ENCODE peak calls at places on chromosomes 16 and 17, in eight cellular contexts. Y is NCI-H748 treated with DMSO at 0.1 percent for 48 hours, P is GOT3, G is NCI-H1436 treated with DMSO at 0.1 percent for 48 hours, J is NCI-H774, V is mucosa of descending colon, U is pons, X is NCI-H1092. F is an unnamed sample.

GRCh38 chr17:2406271-2406902 is 5.5 kb upstream of the MNT start:
- DNase-seq in Y (no peak), P (no peak), G (no peak), J (no peak), V (peak), U (no peak), X (no peak), F (no peak)

GRCh38 chr16:31077592-31078199 is 3.5 kb downstream of the ZNF646 start:
- DNase-seq in Y (no peak), P (no peak), G (no peak), J (no peak), V (no peak), U (no peak), X (no peak), F (no peak)

GRCh38 chr17:75625813-75626486 is 7.3 kb upstream of the SMIM5 start:
- DNase-seq in Y (no peak), P (no peak), G (no peak), J (no peak), V (no peak), U (no peak), X (peak), F (no peak)

GRCh38 chr17:55561973-55562495 is 50.8 kb upstream of the SMIM36 start:
- DNase-seq in Y (no peak), P (no peak), G (no peak), J (no peak), V (no peak), U (no peak), X (no peak), F (no peak)

GRCh38 chr17:80105762-80106161 is 4.4 kb downstream of the GAA start:
- DNase-seq in Y (no peak), P (no peak), G (no peak), J (peak), V (peak), U (no peak), X (peak), F (no peak)

GRCh38 chr17:72618018-72618509 is 474.4 kb downstream of the SLC39A11 start:
- DNase-seq in Y (peak), P (no peak), G (no peak), J (no peak), V (peak), U (peak), X (no peak), F (peak)

GRCh38 chr17:29595943-29596774 is 3.2 kb downstream of the ANKRD13B start:
- DNase-seq in Y (no peak), P (no peak), G (no peak), J (no peak), V (no peak), U (no peak), X (no peak), F (no peak)

GRCh38 chr16:1688807-1689560 is 10.9 kb downstream of the JPT2 start:
- DNase-seq in Y (no peak), P (no peak), G (no peak), J (no peak), V (no peak), U (no peak), X (no peak), F (no peak)

GRCh38 chr17:2691069-2691871 is 20.3 kb downstream of the CLUH start:
- DNase-seq in Y (no peak), P (no peak), G (no peak), J (no peak), V (no peak), U (no peak), X (no peak), F (no peak)

GRCh38 chr17:38606646-38607611 is 1.2 kb upstream of the SRCIN1 start:
- DNase-seq in Y (no peak), P (no peak), G (no peak), J (no peak), V (peak), U (peak), X (peak), F (no peak)

GRCh38 chr16:89164847-89165684 is 6.5 kb upstream of the CDH15 start:
- DNase-seq in Y (no peak), P (no peak), G (no peak), J (no peak), V (no peak), U (no peak), X (no peak), F (no peak)

GRCh38 chr16:57609541-57610401 is 18.7 kb upstream of the ADGRG1 start:
- DNase-seq in Y (no peak), P (no peak), G (no peak), J (peak), V (no peak), U (peak), X (peak), F (no peak)

GRCh38 chr17:7204335-7204734 is 15.3 kb downstream of the DLG4 start:
- DNase-seq in Y (no peak), P (no peak), G (no peak), J (no peak), V (peak), U (no peak), X (no peak), F (no peak)

GRCh38 chr16:32116080-32116479 is 137.0 kb upstream of the TP53TG3D start:
- DNase-seq in Y (no peak), P (no peak), G (no peak), J (no peak), V (peak), U (no peak), X (no peak), F (no peak)

GRCh38 chr17:76365256-76365903 is 11.7 kb upstream of the PRPSAP1 start:
- DNase-seq in Y (no peak), P (no peak), G (no peak), J (no peak), V (no peak), U (no peak), X (no peak), F (no peak)

GRCh38 chr17:81509048-81509686 is 3.4 kb downstream of the ACTG1 start:
- DNase-seq in Y (no peak), P (no peak), G (no peak), J (no peak), V (no peak), U (no peak), X (no peak), F (no peak)

GRCh38 chr16:20997147-20997546 is 96.6 kb downstream of the LYRM1 start:
- DNase-seq in Y (no peak), P (no peak), G (no peak), J (no peak), V (no peak), U (no peak), X (no peak), F (no peak)

GRCh38 chr16:73036074-73036826 is 11.7 kb downstream of the ZFHX3 start:
- DNase-seq in Y (no peak), P (no peak), G (no peak), J (no peak), V (no peak), U (peak), X (no peak), F (no peak)

GRCh38 chr16:4780235-4780634 is 7.9 kb downstream of the SEPTIN12 start:
- DNase-seq in Y (no peak), P (no peak), G (no peak), J (no peak), V (no peak), U (no peak), X (no peak), F (no peak)

GRCh38 chr17:7250655-7251329 is 742 bp downstream of the CTDNEP1 start:
- DNase-seq in Y (no peak), P (no peak), G (no peak), J (no peak), V (peak), U (no peak), X (no peak), F (no peak)

GRCh38 chr16:12459993-12460392 is 343.7 kb downstream of the CPPED1 start:
- DNase-seq in Y (no peak), P (no peak), G (no peak), J (no peak), V (no peak), U (no peak), X (no peak), F (no peak)

GRCh38 chr17:39563476-39563875 is 44.2 kb downstream of the NEUROD2 start:
- DNase-seq in Y (no peak), P (no peak), G (peak), J (no peak), V (no peak), U (no peak), X (no peak), F (no peak)

GRCh38 chr17:81553616-81554181 is 1.5 kb upstream of the FAAP100 start:
- DNase-seq in Y (no peak), P (peak), G (peak), J (peak), V (peak), U (no peak), X (peak), F (no peak)

GRCh38 chr17:46979023-46979870 is at the start of gene RPRML:
- DNase-seq in Y (peak), P (no peak), G (no peak), J (peak), V (peak), U (no peak), X (peak), F (no peak)

F was measured in NCI-H187 treated with DMSO at 0.1 percent for 48 hours.